ENCODE peak calls at places on chromosomes 12 and 14, in six cellular contexts. Y, X, T, N, Z and J are unnamed samples. For H3K36me3 and H3K9me3, the result is how much of the 10 kb centered on the place peaks cover.

GRCh38 chr14:89308232-89308959 is 108.6 kb downstream of the FOXN3 start:
- DNase-seq in Z (peak), Y (no peak), T (no peak), X (peak), N (no peak), J (no peak)

GRCh38 chr14:104317975-104318557 is 179.7 kb downstream of the KIF26A start:
- DNase-seq in Y (peak), T (no peak), X (no peak), N (peak), Z (no peak), J (no peak)

GRCh38 chr14:71061458-71061857 is 154.2 kb downstream of the PCNX1 start:
- DNase-seq in X (peak), Y (no peak), Z (peak), T (no peak), N (no peak), J (no peak)

GRCh38 chr12:2101798-2102197 is 49.0 kb downstream of the CACNA1C start:
- DNase-seq in N (no peak), Y (no peak), X (peak), T (no peak), Z (no peak), J (no peak)

GRCh38 chr12:88338486-88338885 is 196.4 kb downstream of the TMTC3 start:
- DNase-seq in T (no peak), Y (no peak), N (no peak), Z (no peak), X (peak), J (no peak)

GRCh38 chr14:70881549-70882174 is 25.6 kb upstream of the PCNX1 start:
- DNase-seq in N (no peak), T (no peak), Z (no peak), Y (no peak), X (no peak), J (no peak)

GRCh38 chr12:19574606-19575005 is 135.3 kb downstream of the AEBP2 start:
- DNase-seq in Y (no peak), Z (peak), T (no peak), N (no peak), X (no peak), J (no peak)

GRCh38 chr12:128803788-128804187 is 20.0 kb downstream of the SLC15A4 start:
- DNase-seq in Z (no peak), X (no peak), T (no peak), N (no peak), Y (no peak), J (no peak)

GRCh38 chr14:50403433-50403832 is 6.8 kb upstream of the CDKL1 start:
- DNase-seq in Y (no peak), N (no peak), X (peak), Z (peak), T (no peak), J (no peak)

GRCh38 chr14:71235865-71236264 is 328.6 kb downstream of the PCNX1 start:
- DNase-seq in Y (no peak), T (no peak), Z (no peak), N (no peak), X (peak), J (no peak)

GRCh38 chr12:7642876-7643309 is 22.8 kb downstream of the APOBEC1 start:
- DNase-seq in Z (no peak), Y (no peak), T (no peak), N (no peak), X (peak), J (no peak)

GRCh38 chr12:16362550-16362949 is 15.1 kb downstream of the MGST1 start:
- DNase-seq in Y (no peak), Z (no peak), T (no peak), X (no peak), N (no peak), J (no peak)

GRCh38 chr14:67392123-67392522 is 19.8 kb downstream of the PLEK2 start:
- DNase-seq in N (no peak), Y (no peak), X (no peak), Z (no peak), T (no peak), J (no peak)

GRCh38 chr12:49750027-49750977 is 8.9 kb downstream of the TMBIM6 start:
- DNase-seq in X (peak), Y (no peak), Z (peak), N (no peak), T (no peak), J (peak)

GRCh38 chr12:56634242-56634836 is 4.2 kb upstream of the BAZ2A start:
- DNase-seq in X (peak), N (peak), Z (no peak), T (peak), Y (peak), J (peak)

GRCh38 chr12:64578556-64578955 is 31.7 kb upstream of the RASSF3 start:
- DNase-seq in N (no peak), Z (no peak), X (no peak), T (no peak), Y (no peak), J (no peak)

GRCh38 chr12:33310471-33310870 is 129.1 kb downstream of the SYT10 start:
- DNase-seq in Z (no peak), N (peak), T (no peak), X (no peak), Y (peak), J (no peak)

GRCh38 chr12:42145197-42145549 is 499 bp upstream of the GXYLT1 start:
- DNase-seq in Z (peak), Y (no peak), X (no peak), T (no peak), N (no peak), J (no peak)

GRCh38 chr12:59999291-59999690 is 403.5 kb downstream of the SLC16A7 start:
- DNase-seq in Z (no peak), N (no peak), Y (no peak), X (no peak), T (no peak), J (no peak)

GRCh38 chr14:87992349-87992719 is 648 bp downstream of the GALC start:
- DNase-seq in Z (peak), X (peak), N (no peak), Y (no peak), T (no peak), J (peak)

GRCh38 chr12:54475542-54475941 is 2.1 kb upstream of the GTSF1 start:
- DNase-seq in X (peak), Z (no peak), T (no peak), Y (no peak), N (no peak), J (no peak)

GRCh38 chr14:94884616-94885230 is 114.8 kb upstream of the GSC start:
- DNase-seq in Z (no peak), X (no peak), N (no peak), T (no peak), Y (no peak), J (no peak)

GRCh38 chr12:21985155-21985554 is 43.9 kb upstream of the ABCC9 start:
- DNase-seq in N (no peak), X (peak), Z (peak), Y (no peak), T (no peak), J (no peak)

GRCh38 chr12:116236148-116236731 is 41.3 kb downstream of the MED13L start:
- DNase-seq in Z (peak), X (peak), Y (no peak), T (peak), N (no peak), J (peak)

GRCh38 chr12:28140404-28140803 is 49.9 kb upstream of the CCDC91 start:
- DNase-seq in Y (no peak), N (no peak), X (no peak), T (no peak), Z (no peak), J (no peak)

GRCh38 chr14:21268612-21269251 is 510 bp downstream of the HNRNPC start:
- DNase-seq in X (peak), Z (peak), N (no peak), T (peak), Y (no peak), J (peak)

GRCh38 chr12:67193705-67194104 is 75.5 kb upstream of the CAND1 start:
- DNase-seq in N (no peak), X (peak), Z (peak), Y (no peak), T (peak), J (no peak)

GRCh38 chr12:109247831-109248654 is 61.0 kb downstream of the FOXN4 start:
- DNase-seq in Z (no peak), T (no peak), N (peak), X (no peak), Y (no peak), J (no peak)

GRCh38 chr12:18578191-18578590 is 159.6 kb downstream of the PLCZ1 start:
- DNase-seq in Y (no peak), T (no peak), X (peak), N (no peak), Z (peak), J (no peak)

GRCh38 chr12:116370004-116370404 is 92.5 kb upstream of the MED13L start:
- DNase-seq in Z (peak), N (no peak), X (peak), Y (no peak), T (no peak), J (no peak)

GRCh38 chr12:4278582-4278939 is 5.0 kb downstream of the CCND2 start:
- DNase-seq in X (no peak), Z (no peak), T (no peak), Y (peak), N (no peak), J (no peak)

GRCh38 chr14:94975366-94975765 is 182.0 kb downstream of the DICER1 start:
- DNase-seq in Y (no peak), N (no peak), T (no peak), Z (no peak), X (no peak), J (no peak)

GRCh38 chr12:104386461-104386860 is 70.3 kb upstream of the CHST11 start:
- DNase-seq in Y (no peak), X (no peak), Z (no peak), N (no peak), T (no peak), J (no peak)

DNA sequence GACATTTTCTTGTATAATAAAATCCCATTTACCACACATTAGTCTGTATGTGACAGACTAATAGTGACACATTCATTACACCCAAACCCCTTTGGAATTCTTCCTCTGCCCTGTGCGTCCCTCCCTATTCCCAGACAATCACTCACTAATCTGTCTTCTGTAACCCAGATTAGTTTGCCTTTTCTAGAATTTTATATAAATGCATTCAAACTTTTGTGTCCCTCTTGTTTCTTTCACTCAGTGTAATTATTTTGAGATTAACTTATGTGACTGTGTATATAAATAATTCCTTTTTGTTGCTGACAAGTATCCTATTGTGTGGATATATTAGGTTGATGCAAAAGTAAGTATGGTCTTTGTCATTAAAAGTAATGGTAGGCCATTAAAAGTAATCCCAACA is 27.6 kb upstream of the HIP1R start:
- DNase-seq in Y (no peak), T (no peak), X (no peak), N (no peak), Z (no peak), J (no peak)
- H3K36me3 ChIP-seq in Y (under half), T (under half), X (under half), N (under half), Z (under half), J (under half)

GRCh38 chr12:72832024-72832423 is 559.9 kb downstream of the TRHDE start:
- DNase-seq in X (no peak), Y (no peak), N (no peak), T (no peak), Z (no peak), J (no peak)
- H3K9me3 ChIP-seq in X (under half), Y (under half), N (under half), T (under half), Z (under half), J (under half)

GRCh38 chr12:131985145-131985875 is 35.6 kb downstream of the EP400 start:
- DNase-seq in Y (peak), T (no peak), X (no peak), Z (no peak), N (no peak), J (no peak)
- H3K36me3 ChIP-seq in Y (half or more), T (under half), X (under half), Z (half or more), N (under half), J (half or more)

GRCh38 chr14:86243158-86243557 is 713.2 kb downstream of the FLRT2 start:
- DNase-seq in Y (no peak), N (no peak), Z (no peak), T (no peak), X (no peak), J (no peak)

GRCh38 chr14:86237733-86238132 is 707.8 kb downstream of the FLRT2 start:
- DNase-seq in Y (no peak), N (no peak), X (no peak), T (no peak), Z (no peak), J (no peak)
- H3K9me3 ChIP-seq in Y (under half), N (under half), X (under half), T (under half), Z (under half), J (under half)

DNA sequence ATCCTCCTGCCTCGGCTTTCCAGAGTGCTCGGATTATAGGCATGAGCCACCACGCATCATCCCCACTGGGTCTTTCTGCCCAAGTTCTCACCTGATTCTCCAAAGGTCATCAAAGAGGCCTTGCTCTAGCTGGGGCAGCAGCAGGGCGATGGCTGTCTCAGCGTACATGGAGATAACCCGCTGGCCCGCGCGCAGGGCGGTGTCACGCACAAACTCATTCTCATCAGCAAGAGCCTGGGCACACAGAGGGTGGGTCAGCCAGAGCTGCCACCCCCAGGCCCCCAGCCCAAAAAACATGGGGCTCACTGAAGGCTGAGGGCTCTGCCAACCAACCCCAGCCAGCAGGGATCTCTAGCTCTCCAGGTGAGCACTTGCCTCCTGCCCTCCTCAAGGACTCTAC is 27.7 kb upstream of the RAB35 start:
- DNase-seq in T (no peak), Z (no peak), N (no peak), X (no peak), Y (no peak), J (no peak)
- H3K36me3 ChIP-seq in T (half or more), Z (half or more), N (under half), X (half or more), Y (half or more), J (under half)

GRCh38 chr14:85058170-85058569 is 471.8 kb upstream of the FLRT2 start:
- DNase-seq in T (no peak), Z (peak), N (no peak), X (peak), Y (no peak), J (no peak)
- H3K9me3 ChIP-seq in T (under half), Z (under half), N (under half), X (under half), Y (under half), J (under half)